ENCODE peak calls at places on chromosomes 1 and 21, in six cellular contexts. N, A, I, L, X and P are unnamed samples.

GRCh38 chr1:56225964-56226594 is 353.3 kb downstream of the PLPP3 start:
- DNase-seq in I (no peak), A (no peak), L (no peak), X (no peak), N (no peak), P (no peak)

GRCh38 chr1:174114788-174115448 is 44.4 kb upstream of the RABGAP1L start:
- DNase-seq in X (peak; percentile 75), I (no peak), N (peak; percentile 50), A (peak; percentile 40), L (peak; percentile 89), P (no peak)

GRCh38 chr1:234613128-234613875 is 3.3 kb upstream of the IRF2BP2 start:
- DNase-seq in L (no peak), I (no peak), A (peak; percentile 92), N (peak; percentile 65), X (no peak), P (no peak)

GRCh38 chr1:48019714-48020315 is 22.6 kb upstream of the TRABD2B start:
- DNase-seq in I (no peak), N (no peak), L (no peak), X (no peak), A (no peak), P (peak; percentile 45)

GRCh38 chr1:11563560-11564069 is 84.7 kb downstream of the DISP3 start:
- DNase-seq in X (peak; percentile 82), L (no peak), I (no peak), A (no peak), N (no peak), P (no peak)

GRCh38 chr1:111846842-111847241 is 91.1 kb downstream of the DDX20 start:
- DNase-seq in L (no peak), N (no peak), A (no peak), X (no peak), I (no peak), P (no peak)

GRCh38 chr21:41568606-41569385 is 60.8 kb upstream of the TMPRSS2 start:
- DNase-seq in A (no peak), N (no peak), I (no peak), L (no peak), X (no peak), P (no peak)

GRCh38 chr1:165773324-165773965 is 4.8 kb upstream of the TMCO1 start:
- DNase-seq in X (no peak), N (peak; percentile 90), L (no peak), A (peak; percentile 89), I (no peak), P (no peak)

GRCh38 chr1:92585831-92586230 is 99.1 kb upstream of the GFI1 start:
- DNase-seq in X (no peak), L (no peak), I (no peak), N (no peak), A (no peak), P (no peak)

GRCh38 chr21:14736162-14736561 is 190.0 kb upstream of the SAMSN1 start:
- DNase-seq in X (no peak), I (no peak), N (no peak), L (no peak), A (no peak), P (no peak)

GRCh38 chr1:35202048-35202719 is 9.2 kb upstream of the SFPQ start:
- DNase-seq in I (peak; percentile 62), X (peak; percentile 88), N (peak; percentile 83), L (peak; percentile 93), A (peak; percentile 82), P (peak; percentile 39)

GRCh38 chr1:233304489-233305102 is 9.1 kb upstream of the PCNX2 start:
- DNase-seq in I (no peak), A (peak; percentile 30), N (peak; percentile 12), X (peak; percentile 42), L (peak; percentile 70), P (no peak)

GRCh38 chr1:33131191-33131590 is 50.2 kb downstream of the AZIN2 start:
- DNase-seq in N (no peak), X (no peak), L (no peak), A (no peak), I (no peak), P (no peak)

GRCh38 chr1:200624679-200625335 is 4.3 kb upstream of the KIF14 start:
- DNase-seq in X (no peak), N (no peak), I (no peak), A (no peak), L (no peak), P (no peak)

GRCh38 chr1:25611843-25612242 is 4.7 kb upstream of the MAN1C1 start:
- DNase-seq in I (no peak), N (no peak), A (no peak), L (no peak), X (no peak), P (no peak)

GRCh38 chr1:25613091-25613490 is 3.5 kb upstream of the MAN1C1 start:
- DNase-seq in I (no peak), A (no peak), L (no peak), N (no peak), X (no peak), P (no peak)

GRCh38 chr1:25609921-25610320 is 6.7 kb upstream of the MAN1C1 start:
- DNase-seq in N (no peak), L (peak; percentile 66), I (no peak), A (peak; percentile 61), X (peak; percentile 57), P (no peak)

GRCh38 chr1:25612421-25612820 is 4.2 kb upstream of the MAN1C1 start:
- DNase-seq in A (no peak), X (no peak), N (no peak), L (no peak), I (no peak), P (no peak)

DNA sequence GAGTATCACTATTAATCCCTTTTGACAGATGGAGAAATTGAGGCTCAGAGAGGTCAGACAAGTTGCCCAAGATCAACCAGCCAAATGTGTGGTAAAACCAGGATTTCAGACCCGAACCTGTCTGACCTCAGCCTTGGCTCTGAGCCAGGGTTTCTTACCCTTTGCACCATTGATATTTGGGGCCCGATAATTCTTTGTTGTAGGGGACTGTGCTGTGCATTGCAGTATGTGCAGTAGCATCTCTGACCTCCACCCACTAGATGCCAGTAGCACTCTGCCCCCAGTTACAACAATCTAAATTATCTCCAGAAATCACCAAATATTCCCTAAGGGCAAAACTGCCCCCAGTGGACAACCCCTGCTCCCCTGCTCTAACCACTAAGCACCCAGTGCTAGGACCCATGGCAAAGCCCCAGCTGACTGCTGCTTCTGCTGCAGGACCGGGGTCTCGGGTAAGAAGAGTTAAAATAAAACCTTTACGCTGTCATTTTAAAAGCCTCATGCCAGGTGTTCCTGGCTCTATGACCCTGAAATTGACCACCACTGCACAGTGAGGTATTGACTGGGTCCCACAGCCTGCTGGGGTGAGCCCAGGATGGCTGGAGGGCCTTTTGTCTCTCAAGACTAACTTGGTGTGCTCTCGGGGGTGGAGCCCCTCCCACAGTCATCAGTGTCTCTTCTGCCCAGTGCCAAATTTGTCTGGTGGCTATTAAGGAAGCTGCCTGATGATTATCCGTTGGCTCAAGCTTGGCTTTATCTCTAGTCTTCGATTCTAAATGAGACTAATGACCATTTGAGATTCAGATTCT is 5.6 kb upstream of the MAN1C1 start:
- DNase-seq in X (no peak), A (peak; percentile 21), L (no peak), I (no peak), N (no peak), P (no peak)
- H3K27ac ChIP-seq in X (no peak overlapping the region), A (no peak overlapping the region), L (no peak overlapping the region), I (no peak overlapping the region), N (no peak overlapping the region), P (no peak overlapping the region)

DNA sequence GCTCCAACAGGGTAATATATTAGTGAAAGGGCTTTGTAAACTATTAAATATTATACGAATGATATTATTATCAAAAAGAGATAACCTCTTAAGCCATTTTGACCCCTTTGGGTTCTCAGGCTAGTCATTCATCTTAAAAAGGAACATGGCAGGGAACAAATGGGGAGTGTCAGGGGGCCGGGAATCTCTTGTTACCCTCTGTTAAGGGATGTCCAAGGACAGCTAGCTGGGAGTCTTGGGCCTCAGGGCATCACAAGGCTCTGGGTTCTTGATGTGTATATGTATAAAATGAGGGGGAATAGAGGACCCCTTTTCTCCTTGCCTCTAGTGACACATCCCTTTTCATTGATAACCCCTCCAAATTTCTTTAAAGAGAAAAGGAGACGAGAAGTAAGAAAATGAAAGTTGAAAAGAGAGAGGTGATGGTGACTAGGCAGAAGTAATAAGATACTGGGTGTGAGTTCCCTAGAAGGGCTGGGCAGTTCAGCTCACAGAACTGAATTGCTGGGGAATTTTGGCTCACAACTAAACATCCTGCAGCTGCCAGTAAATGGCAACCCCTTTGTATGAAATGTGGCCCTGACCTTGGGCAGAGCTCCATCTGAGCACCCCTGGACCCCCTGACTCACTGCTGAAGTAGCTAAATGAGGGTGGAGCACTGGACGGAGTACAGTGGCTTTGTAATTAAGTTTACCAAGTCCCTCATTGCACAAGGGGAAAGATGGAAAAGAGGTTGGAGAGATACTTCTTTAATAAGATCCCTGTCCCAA is 20.0 kb upstream of the ZNF326 start:
- DNase-seq in L (no peak), N (no peak), A (peak; percentile 80), X (no peak), I (no peak), P (no peak)
- H3K4me3 ChIP-seq in L (no peak overlapping the region), N (no peak overlapping the region), A (no peak overlapping the region), X (no peak overlapping the region), I (no peak overlapping the region), P (no peak overlapping the region)

GRCh38 chr21:43305811-43306311 is 121.1 kb downstream of the SIK1 start:
- DNase-seq in N (no peak), I (no peak), A (no peak), L (no peak), X (no peak), P (peak; percentile 15)
- TF ChIP-seq CTCF in N (no peak), I (no peak), A (no peak), L (no peak), X (no peak), P (no peak)

GRCh38 chr1:18908911-18909771 is 6.8 kb upstream of the ALDH4A1 start:
- DNase-seq in N (no peak), X (no peak), A (no peak), I (no peak), L (no peak), P (no peak)
- H3K27ac ChIP-seq in N (no peak overlapping the region), X (no peak overlapping the region), A (no peak overlapping the region), I (no peak overlapping the region), L (no peak overlapping the region), P (peak overlapping the region; percentile 82)

DNA sequence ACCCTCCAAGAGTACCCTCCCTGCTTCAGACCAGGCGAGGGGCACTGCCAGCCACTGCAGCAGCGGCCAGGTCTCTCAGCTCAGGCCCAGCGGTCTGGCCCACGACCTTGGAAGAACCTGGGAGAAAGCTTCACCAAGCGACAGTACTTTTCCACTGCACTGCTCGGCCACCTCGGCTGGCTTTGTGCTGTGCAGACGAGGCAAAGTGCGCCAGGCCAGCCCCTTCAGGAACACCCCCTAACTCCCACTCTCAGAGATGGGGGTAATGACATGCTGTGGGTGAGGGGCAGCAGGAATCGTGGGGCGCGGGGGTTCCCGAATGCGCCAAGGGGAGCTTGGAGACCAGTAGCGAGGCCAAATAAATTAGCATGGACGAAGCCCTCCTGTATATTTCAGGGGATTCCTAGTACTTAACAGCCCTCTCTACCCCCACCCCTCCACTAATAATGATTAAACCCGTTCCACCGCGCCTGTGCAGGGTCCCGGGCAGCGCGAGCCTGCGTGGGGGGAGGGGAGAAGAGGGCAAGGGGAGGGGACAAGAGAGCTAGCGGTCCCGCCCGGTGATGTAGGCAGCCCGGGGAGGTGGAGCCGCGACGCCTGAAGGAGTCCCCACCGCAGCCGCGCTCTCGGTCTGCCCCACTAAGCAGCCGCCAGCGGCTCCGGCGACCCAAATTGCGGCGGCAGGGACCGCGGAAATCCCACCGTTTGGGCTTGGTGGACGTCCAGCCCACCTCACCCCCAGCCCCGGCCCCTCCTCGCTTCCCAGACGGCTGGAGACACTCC is at the start of gene FAM43B:
- DNase-seq in X (peak; percentile 86), N (no peak), A (no peak), I (peak; percentile 65), L (peak; percentile 78), P (peak; percentile 87)
- H3K4me3 ChIP-seq in X (peak within 1 kb of the TSS; percentile 53), N (peak within 1 kb of the TSS; percentile 37), A (no peak within 1 kb of the TSS), I (peak within 1 kb of the TSS; percentile 66), L (peak within 1 kb of the TSS; percentile 68), P (peak within 1 kb of the TSS; percentile 67)

GRCh38 chr1:63143482-63143881 is 178.9 kb upstream of the FOXD3 start:
- DNase-seq in X (no peak), I (no peak), N (no peak), L (no peak), A (no peak), P (no peak)
- TF ChIP-seq CTCF in X (no peak), I (no peak), N (peak; percentile 40), L (peak; percentile 57), A (no peak), P (no peak)